ENCODE peak calls at places on chromosomes 3 and 15, in four cellular contexts. One of them, this sample, is unnamed.

GRCh38 chr3:12157026-12157425 is 1.7 kb downstream of the TIMP4 start:
- DNase-seq in brain microvascular endothelial cell: no peak
- DNase-seq in ovary: no peak
- DNase-seq in RWPE2: no peak
- DNase-seq in this sample: no peak

GRCh38 chr15:80699981-80700380 is 4.9 kb downstream of the ABHD17C start:
- DNase-seq in brain microvascular endothelial cell: no peak
- DNase-seq in ovary: no peak
- DNase-seq in RWPE2: no peak
- DNase-seq in this sample: no peak

GRCh38 chr3:5087209-5087608 is 34.9 kb upstream of the ARL8B start:
- DNase-seq in brain microvascular endothelial cell: no peak
- DNase-seq in ovary: no peak
- DNase-seq in RWPE2: no peak
- DNase-seq in this sample: no peak

GRCh38 chr3:119469378-119470189 is 821 bp downstream of the POGLUT1 start:
- DNase-seq in brain microvascular endothelial cell: peak; percentile 4
- DNase-seq in ovary: no peak
- DNase-seq in RWPE2: no peak
- DNase-seq in this sample: no peak

GRCh38 chr3:47319952-47320351 is 37.2 kb downstream of the KLHL18 start:
- DNase-seq in brain microvascular endothelial cell: no peak
- DNase-seq in ovary: no peak
- DNase-seq in RWPE2: no peak
- DNase-seq in this sample: no peak

GRCh38 chr15:39396979-39397615 is 183.8 kb upstream of the THBS1 start:
- DNase-seq in brain microvascular endothelial cell: no peak
- DNase-seq in ovary: no peak
- DNase-seq in RWPE2: no peak
- DNase-seq in this sample: no peak

GRCh38 chr15:95295905-95296618 is 1034.4 kb upstream of the NR2F2 start:
- DNase-seq in brain microvascular endothelial cell: no peak
- DNase-seq in ovary: no peak
- DNase-seq in RWPE2: no peak
- DNase-seq in this sample: no peak

GRCh38 chr3:146382386-146382785 is 87.0 kb downstream of the PLSCR2 start:
- DNase-seq in brain microvascular endothelial cell: peak; percentile 54
- DNase-seq in ovary: no peak
- DNase-seq in RWPE2: no peak
- DNase-seq in this sample: no peak

GRCh38 chr15:66936115-66936863 is 129.1 kb upstream of the SMAD3 start:
- DNase-seq in brain microvascular endothelial cell: no peak
- DNase-seq in ovary: peak; percentile 48
- DNase-seq in RWPE2: peak; percentile 62
- DNase-seq in this sample: peak; percentile 29

GRCh38 chr3:126952983-126953660 is 29.8 kb upstream of the PLXNA1 start:
- DNase-seq in brain microvascular endothelial cell: no peak
- DNase-seq in ovary: no peak
- DNase-seq in RWPE2: peak; percentile 30
- DNase-seq in this sample: no peak

GRCh38 chr3:126951561-126951960 is 31.4 kb upstream of the PLXNA1 start:
- DNase-seq in brain microvascular endothelial cell: no peak
- DNase-seq in ovary: no peak
- DNase-seq in RWPE2: peak; percentile 34
- DNase-seq in this sample: no peak

GRCh38 chr3:126955004-126955790 is 27.7 kb upstream of the PLXNA1 start:
- DNase-seq in brain microvascular endothelial cell: no peak
- DNase-seq in ovary: no peak
- DNase-seq in RWPE2: peak; percentile 16
- DNase-seq in this sample: peak; percentile 2

GRCh38 chr3:126954141-126954845 is 28.6 kb upstream of the PLXNA1 start:
- DNase-seq in brain microvascular endothelial cell: no peak
- DNase-seq in ovary: no peak
- DNase-seq in RWPE2: peak; percentile 29
- DNase-seq in this sample: no peak

DNA sequence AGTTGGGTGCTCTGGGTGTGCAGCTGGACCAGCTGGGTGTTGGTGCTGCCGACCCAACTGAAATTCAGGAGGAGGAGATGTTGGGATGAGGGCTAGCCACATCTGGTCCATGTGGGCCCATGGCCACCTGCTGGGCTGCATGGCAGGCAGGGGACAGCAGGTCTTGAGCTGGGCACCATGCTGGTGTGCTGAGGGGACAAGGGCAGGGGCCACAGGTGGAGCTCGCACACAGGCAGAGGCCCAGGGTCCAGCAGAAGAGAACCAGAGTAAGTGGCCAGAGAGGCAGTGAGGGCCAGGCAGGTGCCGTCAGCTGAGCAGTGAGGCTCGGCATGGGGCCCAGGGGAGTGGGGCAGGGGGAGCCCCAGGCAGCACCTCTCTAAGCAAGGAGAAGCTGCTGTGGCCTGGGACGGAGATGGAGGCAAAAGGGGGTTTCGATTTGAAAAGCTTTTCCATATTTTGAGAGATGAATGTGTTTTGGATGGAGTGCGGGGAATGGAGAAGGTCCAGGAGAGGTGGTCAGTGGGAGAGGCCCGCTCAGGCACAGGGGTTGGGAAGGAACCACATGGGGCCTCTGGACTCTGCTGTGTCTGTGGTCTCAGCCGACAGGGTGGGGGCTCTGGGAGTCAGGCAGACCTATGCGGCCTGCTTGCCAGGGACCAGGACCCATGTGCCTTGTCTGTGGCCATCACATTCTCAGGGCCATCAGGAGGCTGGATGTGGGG is 30.5 kb upstream of the PLXNA1 start:
- DNase-seq in brain microvascular endothelial cell: no peak
- DNase-seq in ovary: no peak
- DNase-seq in RWPE2: peak; percentile 34
- DNase-seq in this sample: no peak
- H3K27ac ChIP-seq in brain microvascular endothelial cell: no peak overlapping the region
- H3K27ac ChIP-seq in ovary: no peak overlapping the region
- H3K27ac ChIP-seq in RWPE2: no peak overlapping the region
- H3K27ac ChIP-seq in this sample: no peak overlapping the region

GRCh38 chr3:131658771-131659170 is 156.0 kb upstream of the MRPL3 start:
- DNase-seq in brain microvascular endothelial cell: no peak
- DNase-seq in ovary: no peak
- DNase-seq in RWPE2: no peak
- DNase-seq in this sample: no peak
- TF ChIP-seq CTCF in brain microvascular endothelial cell: no peak
- TF ChIP-seq CTCF in ovary: no peak
- TF ChIP-seq CTCF in RWPE2: no peak
- TF ChIP-seq CTCF in this sample: no peak

DNA sequence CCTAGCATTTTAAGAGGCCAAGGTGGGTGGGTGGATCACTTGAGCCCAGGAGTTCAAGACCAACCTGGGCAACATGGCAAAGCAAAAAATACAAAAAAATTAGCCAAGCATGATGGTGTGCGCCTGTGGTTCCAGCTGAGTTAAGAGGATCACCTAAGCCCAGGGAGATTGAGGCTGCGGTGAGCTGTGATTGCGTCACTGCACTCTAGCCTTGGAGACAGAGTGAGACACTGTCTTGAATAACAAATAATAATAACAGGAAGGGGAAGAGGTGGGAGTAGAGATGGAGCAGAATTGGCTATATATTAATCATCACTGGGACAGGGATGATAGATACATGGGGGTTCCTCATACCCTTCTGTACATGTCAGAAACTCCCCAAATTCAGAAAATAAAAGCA is 23.8 kb upstream of the NMB start:
- DNase-seq in brain microvascular endothelial cell: peak; percentile 94
- DNase-seq in ovary: no peak
- DNase-seq in RWPE2: no peak
- DNase-seq in this sample: no peak
- H3K36me3 ChIP-seq in brain microvascular endothelial cell: peaks cover 7% of the 10 kb centered on the region
- H3K36me3 ChIP-seq in ovary: no peaks in the 10 kb centered on the region
- H3K36me3 ChIP-seq in RWPE2: peaks cover 96% of the 10 kb centered on the region
- H3K36me3 ChIP-seq in this sample: peaks cover 4% of the 10 kb centered on the region

GRCh38 chr3:177842743-177843734 is 645.8 kb upstream of the TBL1XR1 start:
- DNase-seq in brain microvascular endothelial cell: no peak
- DNase-seq in ovary: no peak
- DNase-seq in RWPE2: no peak
- DNase-seq in this sample: no peak
- H3K27ac ChIP-seq in brain microvascular endothelial cell: no peak overlapping the region
- H3K27ac ChIP-seq in ovary: no peak overlapping the region
- H3K27ac ChIP-seq in RWPE2: no peak overlapping the region
- H3K27ac ChIP-seq in this sample: no peak overlapping the region

DNA sequence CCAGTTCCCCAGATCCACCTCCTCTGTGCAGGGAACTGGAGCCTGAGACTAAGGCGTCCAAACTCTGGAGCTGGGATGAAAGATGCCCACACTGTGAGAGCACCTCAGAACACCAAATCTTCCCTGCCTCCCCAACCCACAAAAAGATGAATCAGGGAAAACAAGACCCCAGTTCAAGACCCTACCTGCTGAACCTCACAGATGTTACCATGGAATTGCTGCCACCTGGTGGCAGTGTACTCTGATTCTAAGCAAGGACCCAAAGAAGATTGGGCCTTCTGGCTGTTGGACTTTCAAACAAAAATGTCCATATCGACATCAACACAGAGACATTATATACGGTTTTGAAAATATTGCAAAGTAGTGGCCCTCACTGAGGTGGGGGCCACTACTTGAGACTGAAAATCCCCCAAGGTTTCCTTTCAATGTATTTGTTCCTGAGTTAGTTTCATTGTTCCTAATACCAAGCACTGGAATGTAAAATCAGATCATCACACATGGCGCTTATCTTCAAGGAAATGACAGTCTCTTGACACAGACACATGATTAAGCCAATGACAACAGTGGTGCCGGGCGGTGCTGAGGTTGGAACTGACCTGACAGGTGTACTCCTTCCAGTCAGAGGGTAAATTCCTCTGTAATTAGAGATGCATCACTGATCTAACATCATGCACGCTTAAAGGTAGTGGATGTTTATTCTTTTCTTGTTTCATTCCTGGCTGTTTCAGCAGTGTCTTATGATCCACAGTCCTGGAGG is 67.6 kb downstream of the SLC6A11 start:
- DNase-seq in brain microvascular endothelial cell: peak; percentile 1
- DNase-seq in ovary: no peak
- DNase-seq in RWPE2: no peak
- DNase-seq in this sample: peak; percentile 47
- TF ChIP-seq CTCF in brain microvascular endothelial cell: peak; percentile 57
- TF ChIP-seq CTCF in ovary: no peak
- TF ChIP-seq CTCF in RWPE2: peak; percentile 47
- TF ChIP-seq CTCF in this sample: peak; percentile 48

This sample was measured in right lobe of liver.